ENCODE peak calls at places on chromosome 7, in ten cellular contexts. X, A, U, L, O, S, H, T, K and D are unnamed samples.

GRCh38 chr7:1028044-1028770 is 16.1 kb upstream of the GPR146 start:
- DNase-seq in X (peak), S (peak), U (peak), H (peak), O (peak), L (peak), A (peak), K (peak), T (peak), D (peak)

GRCh38 chr7:108308913-108309312 is 147.3 kb downstream of the NRCAM start:
- DNase-seq in X (no peak), T (no peak), L (no peak), A (no peak), K (no peak), U (no peak), O (no peak), S (no peak), H (no peak), D (no peak)

GRCh38 chr7:157440346-157441022 is 103.7 kb downstream of the DNAJB6 start:
- DNase-seq in L (peak), U (no peak), H (no peak), X (no peak), S (no peak), T (no peak), K (no peak), A (no peak), O (no peak), D (no peak)

GRCh38 chr7:3367271-3367670 is 66.2 kb downstream of the SDK1 start:
- DNase-seq in S (no peak), O (no peak), L (no peak), U (no peak), A (no peak), H (no peak), K (no peak), X (no peak), T (no peak), D (no peak)

GRCh38 chr7:151024435-151025056 is at the start of gene ATG9B:
- DNase-seq in L (no peak), K (no peak), H (no peak), U (no peak), A (no peak), T (no peak), S (no peak), O (no peak), X (no peak), D (no peak)

GRCh38 chr7:134452991-134453473 is 5.9 kb downstream of the AKR1B1 start:
- DNase-seq in S (no peak), T (no peak), A (no peak), L (no peak), K (no peak), H (no peak), O (no peak), X (no peak), U (no peak), D (no peak)

GRCh38 chr7:7772385-7772784 is 54.0 kb upstream of the RPA3 start:
- DNase-seq in S (peak), L (no peak), A (peak), K (no peak), O (no peak), X (peak), T (no peak), U (no peak), H (no peak), D (no peak)

GRCh38 chr7:117750612-117751563 is 122.4 kb downstream of the CTTNBP2 start:
- DNase-seq in U (no peak), A (no peak), L (no peak), S (peak), K (no peak), T (no peak), H (no peak), O (no peak), X (no peak), D (no peak)

GRCh38 chr7:134612197-134612596 is 34.5 kb upstream of the BPGM start:
- DNase-seq in H (no peak), T (no peak), O (no peak), A (no peak), K (no peak), L (no peak), X (no peak), U (no peak), S (no peak), D (no peak)

GRCh38 chr7:106829496-106829895 is 35.6 kb upstream of the PIK3CG start:
- DNase-seq in T (no peak), X (no peak), S (no peak), A (no peak), H (no peak), O (no peak), U (no peak), K (no peak), L (no peak), D (no peak)